ENCODE peak calls at places on chromosomes 7 and 10, in seven cellular contexts. G, R, L, P, T, A and S are unnamed samples.

GRCh38 chr10:35307297-35307696 is 29.0 kb upstream of the CCNY start:
- DNase-seq in G (no peak), R (no peak), L (peak; percentile 32), P (peak; percentile 93), T (no peak), A (no peak), S (no peak)

GRCh38 chr7:41319601-41320000 is 383.3 kb downstream of the INHBA start:
- DNase-seq in G (no peak), R (no peak), L (peak; percentile 66), P (no peak), T (no peak), A (no peak), S (no peak)

GRCh38 chr10:124928084-124928483 is 13.8 kb upstream of the ZRANB1 start:
- DNase-seq in G (no peak), R (no peak), L (no peak), P (no peak), T (no peak), A (no peak), S (no peak)

GRCh38 chr7:154990964-154991514 is 11.9 kb downstream of the PAXIP1 start:
- DNase-seq in G (no peak), R (no peak), L (no peak), P (no peak), T (no peak), A (no peak), S (no peak)

GRCh38 chr10:93319855-93320254 is 162.3 kb downstream of the MYOF start:
- DNase-seq in G (no peak), R (no peak), L (peak; percentile 91), P (no peak), T (no peak), A (no peak), S (no peak)

GRCh38 chr10:124033887-124034218 is 59.5 kb downstream of the CHST15 start:
- DNase-seq in G (no peak), R (peak; percentile 36), L (no peak), P (no peak), T (peak; percentile 69), A (no peak), S (no peak)

GRCh38 chr10:3467052-3467906 is 294.7 kb upstream of the PITRM1 start:
- DNase-seq in G (peak; percentile 86), R (peak; percentile 80), L (peak; percentile 100), P (peak; percentile 99), T (peak; percentile 84), A (peak; percentile 89), S (peak; percentile 80)

GRCh38 chr7:67716729-67717128 is 720.1 kb downstream of the TYW1 start:
- DNase-seq in G (no peak), R (no peak), L (no peak), P (no peak), T (no peak), A (no peak), S (no peak)

GRCh38 chr10:94327649-94328048 is 35.1 kb downstream of the NOC3L start:
- DNase-seq in G (no peak), R (no peak), L (no peak), P (no peak), T (no peak), A (no peak), S (no peak)

GRCh38 chr10:71251319-71251718 is 38.9 kb downstream of the UNC5B start:
- DNase-seq in G (no peak), R (no peak), L (no peak), P (no peak), T (no peak), A (no peak), S (no peak)

GRCh38 chr10:14579405-14579804 is 195.3 kb downstream of the FAM107B start:
- DNase-seq in G (no peak), R (no peak), L (peak; percentile 43), P (no peak), T (no peak), A (no peak), S (no peak)

GRCh38 chr7:151491859-151492258 is 27.8 kb downstream of the RHEB start:
- DNase-seq in G (no peak), R (no peak), L (peak; percentile 95), P (peak; percentile 92), T (no peak), A (no peak), S (no peak)

GRCh38 chr10:124040454-124040853 is 52.9 kb downstream of the CHST15 start:
- DNase-seq in G (no peak), R (no peak), L (no peak), P (no peak), T (no peak), A (no peak), S (peak; percentile 72)

GRCh38 chr10:6146921-6147320 is 55.8 kb upstream of the PFKFB3 start:
- DNase-seq in G (no peak), R (no peak), L (no peak), P (no peak), T (no peak), A (no peak), S (peak; percentile 62)

GRCh38 chr7:100676501-100677306 is 3.2 kb downstream of the GNB2 start:
- DNase-seq in G (no peak), R (no peak), L (no peak), P (no peak), T (no peak), A (peak; percentile 53), S (peak; percentile 78)

GRCh38 chr10:92164024-92164423 is 126.9 kb downstream of the CPEB3 start:
- DNase-seq in G (no peak), R (no peak), L (peak; percentile 5), P (no peak), T (no peak), A (no peak), S (no peak)

GRCh38 chr10:81882011-81882410 is 7.0 kb downstream of the NRG3 start:
- DNase-seq in G (no peak), R (no peak), L (no peak), P (no peak), T (no peak), A (no peak), S (no peak)

GRCh38 chr7:130494480-130494879 is 2.6 kb downstream of the MEST start:
- DNase-seq in G (no peak), R (no peak), L (no peak), P (no peak), T (no peak), A (no peak), S (no peak)

GRCh38 chr10:4693967-4694366 is 132.0 kb upstream of the AKR1E2 start:
- DNase-seq in G (no peak), R (no peak), L (no peak), P (no peak), T (no peak), A (no peak), S (no peak)

GRCh38 chr10:43384252-43385221 is 13.1 kb downstream of the FXYD4 start:
- DNase-seq in G (no peak), R (no peak), L (no peak), P (no peak), T (peak; percentile 3), A (peak; percentile 23), S (no peak)

GRCh38 chr10:124059552-124059951 is 33.8 kb downstream of the CHST15 start:
- DNase-seq in G (no peak), R (no peak), L (no peak), P (no peak), T (no peak), A (no peak), S (no peak)

DNA sequence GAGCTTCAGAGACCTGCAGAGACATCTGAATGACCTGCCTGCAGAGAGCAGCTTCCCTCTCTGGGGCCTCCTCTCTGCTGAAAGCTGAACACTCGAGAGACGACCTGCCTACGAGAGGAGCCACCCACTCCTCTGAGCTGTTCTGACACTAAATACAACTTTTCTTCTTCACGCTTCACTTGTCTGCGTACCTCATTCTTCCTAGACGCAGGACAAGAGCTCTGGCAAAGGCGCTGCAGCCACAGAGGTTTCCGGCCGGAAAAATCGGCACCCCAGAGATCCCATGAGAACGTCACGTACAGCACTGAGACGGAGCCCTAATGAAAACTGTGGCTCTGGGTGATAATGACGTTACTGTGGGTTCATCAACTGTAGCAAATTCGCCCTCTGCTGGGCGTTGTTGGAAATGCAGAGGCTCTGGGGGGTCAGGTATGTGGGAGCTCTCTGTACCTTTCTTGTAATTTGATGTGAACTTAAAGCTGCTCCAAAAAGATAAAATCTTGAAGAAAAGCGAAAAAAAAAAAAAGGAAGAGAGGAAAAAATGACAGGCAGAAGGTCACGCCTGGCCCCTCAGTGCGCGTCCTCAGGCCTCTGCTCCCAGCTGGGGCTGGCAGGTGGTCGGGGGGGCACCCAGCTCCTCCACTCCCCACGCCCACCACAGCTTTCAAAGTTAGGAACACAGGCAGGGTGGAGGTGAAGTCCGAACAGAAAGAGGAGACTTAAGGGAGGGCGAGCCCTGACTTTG is 120.7 kb downstream of the DYNC2I1 start:
- DNase-seq in G (peak; percentile 86), R (peak; percentile 78), L (peak; percentile 67), P (peak; percentile 72), T (peak; percentile 90), A (peak; percentile 86), S (no peak)
- H3K4me3 ChIP-seq in G (peak overlapping the region; percentile 34), R (peak overlapping the region; percentile 12), L (peak overlapping the region; percentile 62), P (peak overlapping the region; percentile 34), T (peak overlapping the region; percentile 37), A (no peak overlapping the region), S (peak overlapping the region; percentile 7)

DNA sequence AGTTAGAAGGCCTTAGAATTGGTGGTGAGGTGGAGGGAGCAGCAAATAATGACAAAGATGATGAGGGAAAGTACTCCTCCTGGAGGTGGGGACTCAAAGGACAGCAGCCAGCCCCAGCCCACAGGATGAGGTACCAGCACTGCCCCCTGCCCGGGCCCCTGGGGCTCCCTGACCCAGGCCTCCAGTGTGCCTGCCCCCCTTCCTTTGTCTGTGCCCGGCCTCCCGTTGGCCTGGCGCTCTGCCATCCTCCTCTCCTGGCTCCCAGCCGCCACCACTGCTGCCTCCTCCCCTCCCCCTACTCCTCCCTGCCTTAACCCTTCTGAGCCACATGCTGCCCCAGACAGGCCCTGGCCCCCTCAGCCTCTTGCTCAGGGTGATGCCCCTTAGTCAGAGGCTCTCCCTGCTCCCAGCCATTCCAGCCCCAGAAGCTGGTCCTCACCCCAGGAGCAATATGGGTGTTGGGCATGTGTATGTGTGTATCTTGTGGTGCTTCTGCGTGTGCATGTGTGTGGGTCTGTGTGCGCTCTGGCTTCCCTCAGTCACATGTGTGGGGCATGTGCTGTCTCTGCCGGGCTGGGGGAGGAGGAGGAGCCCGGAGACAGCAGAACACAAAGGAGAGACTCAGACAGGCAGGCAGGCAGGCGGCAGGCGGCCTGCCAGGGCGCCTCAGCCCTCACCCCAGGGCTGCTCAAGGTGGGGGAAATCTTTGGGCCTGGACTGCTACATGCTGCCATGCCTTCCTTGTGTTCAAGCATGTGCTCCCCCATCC is 2.6 kb downstream of the LDB1 start:
- DNase-seq in G (peak; percentile 72), R (peak; percentile 91), L (peak; percentile 83), P (peak; percentile 56), T (peak; percentile 90), A (peak; percentile 90), S (peak; percentile 83)
- H3K4me3 ChIP-seq in G (peak overlapping the region; percentile 14), R (no peak overlapping the region), L (peak overlapping the region; percentile 88), P (no peak overlapping the region), T (peak overlapping the region; percentile 83), A (no peak overlapping the region), S (peak overlapping the region; percentile 90)

DNA sequence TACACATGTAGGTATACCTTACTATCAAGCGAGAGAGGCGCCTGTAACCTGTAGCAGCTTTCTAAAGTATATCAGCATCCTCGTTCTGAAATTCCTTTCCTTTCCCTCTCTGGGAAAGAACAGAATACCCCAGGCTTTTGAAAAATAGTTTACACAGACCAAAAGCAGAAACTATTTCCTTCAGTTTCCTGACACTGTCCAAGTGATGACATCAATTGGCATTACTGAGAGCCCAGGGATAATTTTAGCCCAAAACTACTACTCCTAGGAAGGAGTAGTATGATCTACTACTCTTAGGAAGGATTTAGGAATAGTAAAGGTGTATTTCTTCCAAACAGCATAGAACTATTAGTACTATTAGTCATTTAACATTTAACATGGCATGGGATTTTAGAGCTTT is 6.0 kb downstream of the GNG11 start:
- DNase-seq in G (no peak), R (no peak), L (no peak), P (no peak), T (no peak), A (no peak), S (no peak)
- H3K4me3 ChIP-seq in G (no peak overlapping the region), R (no peak overlapping the region), L (no peak overlapping the region), P (no peak overlapping the region), T (no peak overlapping the region), A (no peak overlapping the region), S (no peak overlapping the region)

GRCh38 chr10:69801094-69801433 is 642 bp upstream of the COL13A1 start:
- DNase-seq in G (peak; percentile 26), R (peak; percentile 50), L (peak; percentile 38), P (peak; percentile 61), T (peak; percentile 73), A (peak; percentile 74), S (no peak)
- H3K4me3 ChIP-seq in G (peak overlapping the region; percentile 39), R (peak overlapping the region; percentile 43), L (peak overlapping the region; percentile 73), P (peak overlapping the region; percentile 41), T (peak overlapping the region; percentile 55), A (peak overlapping the region; percentile 53), S (peak overlapping the region; percentile 53)